ENCODE peak calls at places on chromosomes 2 and 18, in four cellular contexts. Y is H1, U is HepG2, Q is GM12878. G is an unnamed sample.

GRCh38 chr18:6741786-6742185 is 12.3 kb downstream of the ARHGAP28 start:
- DNase-seq in Y (no peak), U (no peak), Q (no peak), G (no peak)

GRCh38 chr2:63050186-63050915 is at the start of gene OTX1:
- DNase-seq in Y (no peak), U (peak; percentile 82), Q (peak; percentile 41), G (no peak)

GRCh38 chr2:118991554-118991953 is 49.6 kb downstream of the MARCO start:
- DNase-seq in Y (no peak), U (no peak), Q (no peak), G (no peak)

GRCh38 chr2:174036825-174037224 is 71.7 kb upstream of the SP3 start:
- DNase-seq in Y (no peak), U (no peak), Q (peak; percentile 36), G (no peak)

GRCh38 chr2:14223576-14223975 is 408.9 kb upstream of the LRATD1 start:
- DNase-seq in Y (no peak), U (no peak), Q (no peak), G (no peak)

GRCh38 chr2:154740360-154740759 is 41.9 kb downstream of the KCNJ3 start:
- DNase-seq in Y (no peak), U (no peak), Q (no peak), G (no peak)

GRCh38 chr2:144330951-144331651 is 188.8 kb downstream of the ZEB2 start:
- DNase-seq in Y (no peak), U (no peak), Q (no peak), G (no peak)

GRCh38 chr18:9182852-9183399 is 46.3 kb downstream of the ANKRD12 start:
- DNase-seq in Y (no peak), U (no peak), Q (no peak), G (no peak)

GRCh38 chr2:36389081-36389480 is 33.5 kb downstream of the CRIM1 start:
- DNase-seq in Y (no peak), U (no peak), Q (no peak), G (no peak)

GRCh38 chr2:78896536-78896935 is 129.0 kb upstream of the REG3G start:
- DNase-seq in Y (no peak), U (no peak), Q (no peak), G (no peak)

GRCh38 chr2:37740330-37740729 is 68.9 kb upstream of the CDC42EP3 start:
- DNase-seq in Y (no peak), U (no peak), Q (no peak), G (no peak)

GRCh38 chr2:41024806-41025205 is 572.9 kb upstream of the SLC8A1 start:
- DNase-seq in Y (no peak), U (no peak), Q (no peak), G (no peak)

GRCh38 chr2:84781942-84782716 is 98.8 kb downstream of the TRABD2A start:
- DNase-seq in Y (no peak), U (no peak), Q (no peak), G (no peak)

GRCh38 chr18:26940744-26941398 is 75.4 kb upstream of the AQP4 start:
- DNase-seq in Y (no peak), U (no peak), Q (no peak), G (no peak)

GRCh38 chr2:164964744-164965143 is 9.4 kb upstream of the SLC38A11 start:
- DNase-seq in Y (no peak), U (no peak), Q (no peak), G (no peak)
- TF ChIP-seq ZNF274 in Y (no peak), U (no peak), Q (no peak), G (no peak)

DNA sequence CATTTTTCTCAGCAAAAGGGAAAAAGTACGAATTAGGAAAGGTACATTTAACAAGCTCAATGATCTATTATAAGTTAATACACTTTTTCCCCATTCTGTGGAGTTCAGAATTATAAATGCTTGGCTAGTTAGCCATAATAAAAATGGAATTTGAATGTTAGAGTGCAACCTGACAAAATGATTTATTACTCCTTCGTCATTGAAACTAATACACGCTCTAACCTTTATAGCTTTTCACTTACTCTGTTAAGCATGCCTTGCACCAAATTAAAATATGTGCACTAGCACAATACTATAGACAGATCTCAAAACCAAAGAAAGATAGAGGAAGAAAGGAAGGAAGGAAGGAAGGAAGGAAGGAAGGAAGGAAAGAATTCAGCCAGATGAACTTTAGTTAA is 46.1 kb upstream of the FRZB start:
- DNase-seq in Y (no peak), U (no peak), Q (no peak), G (no peak)
- TF ChIP-seq YY1 in Y (no peak), U (no peak), Q (no peak), G (no peak)

DNA sequence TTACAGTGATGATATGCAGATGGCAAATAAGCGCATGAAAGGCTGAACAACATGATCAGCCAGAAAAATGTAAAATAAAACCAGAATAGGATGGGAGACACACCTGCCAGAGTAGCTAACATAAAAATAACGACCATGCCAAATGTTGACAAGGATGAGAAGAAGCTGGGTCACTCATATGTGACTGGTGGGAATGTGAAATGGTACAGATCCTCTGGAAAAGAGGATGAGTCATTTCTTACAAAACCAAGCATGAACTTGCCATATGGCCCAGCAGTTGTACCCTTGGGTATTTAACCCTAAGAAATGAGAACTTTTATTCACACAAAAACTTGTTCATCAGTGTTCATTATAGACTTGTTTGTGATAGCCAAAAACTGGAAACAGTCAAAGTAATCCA is 143.8 kb downstream of the SH3BP4 start:
- DNase-seq in Y (no peak), U (no peak), Q (no peak), G (no peak)
- TF ChIP-seq SUZ12 in Y (no peak), U (no peak), Q (no peak), G (no peak)

GRCh38 chr2:109381327-109381820 is 232.4 kb downstream of the SEPTIN10 start:
- DNase-seq in Y (no peak), U (no peak), Q (no peak), G (no peak)

GRCh38 chr2:109382236-109382930 is 231.4 kb downstream of the SEPTIN10 start:
- DNase-seq in Y (no peak), U (no peak), Q (no peak), G (no peak)

GRCh38 chr2:109384308-109385271 is 229.2 kb downstream of the SEPTIN10 start:
- DNase-seq in Y (no peak), U (no peak), Q (no peak), G (no peak)

GRCh38 chr2:109383505-109384307 is 230.1 kb downstream of the SEPTIN10 start:
- DNase-seq in Y (no peak), U (no peak), Q (no peak), G (no peak)

DNA sequence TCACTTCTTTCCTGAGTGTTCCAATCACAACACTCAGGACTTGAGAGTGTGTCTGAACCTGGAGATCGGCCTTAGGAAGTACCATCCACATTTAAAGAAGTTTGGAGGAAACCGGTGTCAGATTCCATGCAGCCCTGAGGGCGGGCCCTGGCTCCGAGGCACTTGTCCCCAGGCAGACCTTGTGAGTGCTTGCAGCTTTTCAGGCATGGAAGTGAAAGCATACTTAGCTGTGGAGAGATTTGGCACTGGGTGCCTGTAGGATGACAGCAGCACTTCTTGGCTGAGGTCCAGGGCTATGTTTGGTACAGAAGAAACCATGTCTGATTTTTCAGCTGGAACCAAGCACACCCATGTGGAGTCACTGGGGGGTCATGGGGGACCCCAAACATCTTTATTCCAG is 230.8 kb downstream of the SEPTIN10 start:
- DNase-seq in Y (no peak), U (no peak), Q (no peak), G (no peak)
- TF ChIP-seq ZNF274 in Y (no peak), U (no peak), Q (no peak), G (no peak)

GRCh38 chr18:79911009-79911870 is 40.2 kb downstream of the SLC66A2 start:
- DNase-seq in Y (no peak), U (no peak), Q (no peak), G (peak; percentile 13)

GRCh38 chr18:79910563-79910962 is 40.9 kb downstream of the SLC66A2 start:
- DNase-seq in Y (no peak), U (no peak), Q (no peak), G (no peak)

GRCh38 chr18:79912994-79913831 is 38.2 kb downstream of the SLC66A2 start:
- DNase-seq in Y (no peak), U (no peak), Q (no peak), G (no peak)

GRCh38 chr18:79911871-79912270 is 39.6 kb downstream of the SLC66A2 start:
- DNase-seq in Y (no peak), U (no peak), Q (no peak), G (no peak)

DNA sequence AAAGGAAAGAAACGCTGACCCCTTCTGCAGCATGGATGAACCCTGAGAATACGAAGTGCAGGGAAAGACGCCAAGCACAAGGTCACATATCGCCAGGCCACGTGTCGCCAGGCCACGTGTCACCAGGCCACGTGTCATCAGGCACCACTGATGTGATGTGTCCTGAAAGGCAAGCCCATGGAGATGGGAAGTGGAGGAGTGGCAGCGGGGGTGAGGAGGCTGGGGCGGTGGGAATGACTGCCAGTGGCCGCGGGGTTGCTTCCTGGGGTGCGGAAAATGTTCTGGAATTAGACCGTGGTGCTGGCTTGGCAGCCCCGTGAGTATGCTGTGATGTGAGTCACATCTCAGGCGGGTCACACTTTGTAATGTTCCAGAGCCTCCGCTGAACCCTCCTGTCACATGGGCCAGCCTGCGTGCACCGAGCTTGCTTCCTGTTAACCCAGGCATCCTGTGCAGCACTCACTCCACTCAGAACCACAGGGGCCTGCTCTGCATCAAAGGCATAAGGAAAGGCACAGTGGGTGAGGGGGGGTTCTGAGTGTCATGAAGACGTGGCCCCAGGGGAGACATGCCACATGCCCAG is 39.0 kb downstream of the SLC66A2 start:
- DNase-seq in Y (no peak), U (no peak), Q (no peak), G (no peak)
- TF ChIP-seq YY1 in Y (no peak), U (no peak), Q (no peak), G (no peak)

GRCh38 chr18:13392029-13392750 is 173.6 kb downstream of the LDLRAD4 start:
- DNase-seq in Y (no peak), U (no peak), Q (no peak), G (no peak)
- TF ChIP-seq SUZ12 in Y (no peak), U (no peak), Q (no peak), G (no peak)

DNA sequence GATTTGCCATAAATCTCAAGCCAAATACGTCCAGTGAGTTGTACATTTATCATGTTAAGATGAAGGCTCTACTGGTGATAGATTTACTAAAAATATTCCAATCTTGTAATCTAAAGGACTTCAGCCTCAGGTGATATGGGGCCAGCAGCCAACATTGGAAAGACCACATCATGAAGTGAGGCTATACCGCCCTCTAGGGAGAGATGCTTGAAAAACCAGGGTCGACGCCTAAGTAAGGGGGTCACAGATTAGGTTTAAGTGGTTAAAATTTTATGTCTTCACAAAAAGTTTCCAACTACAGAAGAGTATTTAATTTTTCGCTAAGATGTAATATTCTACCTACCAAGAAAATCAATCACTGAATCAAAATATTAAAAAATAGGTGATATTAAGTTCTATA is 33.3 kb downstream of the DOCK10 start:
- DNase-seq in Y (no peak), U (peak; percentile 5), Q (no peak), G (peak; percentile 30)
- TF ChIP-seq ZNF274 in Y (no peak), U (no peak), Q (no peak), G (no peak)

DNA sequence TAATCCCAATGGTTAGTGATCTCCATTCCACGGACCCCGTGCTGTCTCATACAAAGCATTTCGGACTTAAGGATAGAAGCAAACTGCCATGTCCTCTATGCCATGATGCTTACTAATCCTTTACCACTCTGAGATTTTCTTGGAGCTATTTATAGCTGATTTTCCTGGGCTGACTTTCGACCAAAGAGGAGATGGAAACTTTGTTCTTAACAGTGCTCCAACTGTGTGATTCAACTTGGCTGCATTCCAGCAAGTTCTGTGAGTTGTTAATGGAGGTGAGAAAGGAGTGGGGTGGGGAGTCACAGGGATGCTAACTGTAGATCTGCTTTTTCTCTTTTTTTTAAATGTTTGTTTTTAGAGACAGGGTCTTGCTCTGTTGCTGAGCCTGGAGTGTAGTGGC is 45.5 kb upstream of the MSH2 start:
- DNase-seq in Y (no peak), U (peak; percentile 51), Q (no peak), G (peak; percentile 73)
- TF ChIP-seq YY1 in Y (no peak), U (no peak), Q (no peak), G (no peak)

GRCh38 chr18:23560186-23560585 is 26.1 kb downstream of the NPC1 start:
- DNase-seq in Y (no peak), U (no peak), Q (no peak), G (no peak)
- TF ChIP-seq SUZ12 in Y (no peak), U (no peak), Q (no peak), G (no peak)

G was measured in NT2/D1.